ENCODE peak calls at places on chromosomes 1 and 21, in nine cellular contexts. One of them, this sample, is unnamed.

GRCh38 chr1:61741682-61742619 is at the start of gene PATJ:
- DNase-seq in HT1080: no peak
- DNase-seq in HT-29: peak
- DNase-seq in amniotic epithelial cell: no peak
- DNase-seq in left ventricle myocardium superior: peak
- DNase-seq in brain microvascular endothelial cell: no peak
- DNase-seq in LoVo: peak
- DNase-seq in islet precursor cell: peak
- DNase-seq in effector memory CD8-positive, alpha-beta T cell: peak
- DNase-seq in this sample: no peak

GRCh38 chr1:112603541-112603940 is 15.4 kb downstream of the ST7L start:
- DNase-seq in HT-29: no peak
- DNase-seq in islet precursor cell: no peak
- DNase-seq in effector memory CD8-positive, alpha-beta T cell: no peak
- DNase-seq in LoVo: no peak
- DNase-seq in left ventricle myocardium superior: no peak
- DNase-seq in brain microvascular endothelial cell: no peak
- DNase-seq in HT1080: no peak
- DNase-seq in amniotic epithelial cell: no peak
- DNase-seq in this sample: no peak

GRCh38 chr1:223811634-223812101 is 34.1 kb downstream of the TP53BP2 start:
- DNase-seq in HT1080: peak
- DNase-seq in LoVo: peak
- DNase-seq in brain microvascular endothelial cell: peak
- DNase-seq in effector memory CD8-positive, alpha-beta T cell: no peak
- DNase-seq in islet precursor cell: no peak
- DNase-seq in HT-29: peak
- DNase-seq in amniotic epithelial cell: peak
- DNase-seq in left ventricle myocardium superior: no peak
- DNase-seq in this sample: peak

GRCh38 chr1:246987083-246987690 is 20.7 kb downstream of the ZNF695 start:
- DNase-seq in amniotic epithelial cell: peak
- DNase-seq in HT1080: no peak
- DNase-seq in islet precursor cell: no peak
- DNase-seq in left ventricle myocardium superior: no peak
- DNase-seq in effector memory CD8-positive, alpha-beta T cell: no peak
- DNase-seq in brain microvascular endothelial cell: no peak
- DNase-seq in LoVo: no peak
- DNase-seq in HT-29: peak
- DNase-seq in this sample: peak

GRCh38 chr1:65493792-65494191 is 73.3 kb downstream of the LEPR start:
- DNase-seq in left ventricle myocardium superior: no peak
- DNase-seq in effector memory CD8-positive, alpha-beta T cell: no peak
- DNase-seq in islet precursor cell: no peak
- DNase-seq in LoVo: no peak
- DNase-seq in brain microvascular endothelial cell: no peak
- DNase-seq in amniotic epithelial cell: no peak
- DNase-seq in HT1080: no peak
- DNase-seq in HT-29: no peak
- DNase-seq in this sample: no peak

GRCh38 chr1:235946570-235946981 is 79.9 kb upstream of the LYST start:
- DNase-seq in LoVo: no peak
- DNase-seq in HT-29: no peak
- DNase-seq in islet precursor cell: no peak
- DNase-seq in brain microvascular endothelial cell: peak
- DNase-seq in left ventricle myocardium superior: no peak
- DNase-seq in amniotic epithelial cell: peak
- DNase-seq in effector memory CD8-positive, alpha-beta T cell: no peak
- DNase-seq in HT1080: peak
- DNase-seq in this sample: peak

GRCh38 chr1:35560256-35561225 is 2.9 kb downstream of the NCDN start:
- DNase-seq in brain microvascular endothelial cell: no peak
- DNase-seq in effector memory CD8-positive, alpha-beta T cell: no peak
- DNase-seq in HT1080: no peak
- DNase-seq in LoVo: no peak
- DNase-seq in HT-29: no peak
- DNase-seq in islet precursor cell: no peak
- DNase-seq in amniotic epithelial cell: no peak
- DNase-seq in left ventricle myocardium superior: peak
- DNase-seq in this sample: no peak

GRCh38 chr1:156433602-156434001 is 64.6 kb downstream of the RHBG start:
- DNase-seq in amniotic epithelial cell: no peak
- DNase-seq in LoVo: no peak
- DNase-seq in HT1080: no peak
- DNase-seq in brain microvascular endothelial cell: no peak
- DNase-seq in left ventricle myocardium superior: no peak
- DNase-seq in islet precursor cell: no peak
- DNase-seq in HT-29: no peak
- DNase-seq in effector memory CD8-positive, alpha-beta T cell: no peak
- DNase-seq in this sample: no peak

GRCh38 chr1:82114887-82115286 is 314.2 kb downstream of the ADGRL2 start:
- DNase-seq in islet precursor cell: no peak
- DNase-seq in HT-29: no peak
- DNase-seq in HT1080: no peak
- DNase-seq in left ventricle myocardium superior: no peak
- DNase-seq in amniotic epithelial cell: no peak
- DNase-seq in brain microvascular endothelial cell: no peak
- DNase-seq in LoVo: no peak
- DNase-seq in effector memory CD8-positive, alpha-beta T cell: no peak
- DNase-seq in this sample: no peak

GRCh38 chr1:168261390-168261789 is 19.3 kb upstream of the TBX19 start:
- DNase-seq in effector memory CD8-positive, alpha-beta T cell: no peak
- DNase-seq in HT-29: no peak
- DNase-seq in LoVo: no peak
- DNase-seq in amniotic epithelial cell: peak
- DNase-seq in HT1080: peak
- DNase-seq in brain microvascular endothelial cell: peak
- DNase-seq in left ventricle myocardium superior: no peak
- DNase-seq in islet precursor cell: no peak
- DNase-seq in this sample: peak

GRCh38 chr1:8212443-8212920 is 105.4 kb upstream of the SLC45A1 start:
- DNase-seq in brain microvascular endothelial cell: no peak
- DNase-seq in HT-29: no peak
- DNase-seq in LoVo: no peak
- DNase-seq in amniotic epithelial cell: peak
- DNase-seq in islet precursor cell: no peak
- DNase-seq in HT1080: no peak
- DNase-seq in effector memory CD8-positive, alpha-beta T cell: no peak
- DNase-seq in left ventricle myocardium superior: no peak
- DNase-seq in this sample: no peak

GRCh38 chr21:39441502-39442475 is 3.8 kb downstream of the LCA5L start:
- DNase-seq in left ventricle myocardium superior: no peak
- DNase-seq in amniotic epithelial cell: peak
- DNase-seq in HT1080: peak
- DNase-seq in brain microvascular endothelial cell: peak
- DNase-seq in islet precursor cell: no peak
- DNase-seq in HT-29: peak
- DNase-seq in effector memory CD8-positive, alpha-beta T cell: no peak
- DNase-seq in LoVo: peak
- DNase-seq in this sample: peak

GRCh38 chr1:59316497-59317128 is 19.7 kb downstream of the FGGY start:
- DNase-seq in LoVo: no peak
- DNase-seq in left ventricle myocardium superior: no peak
- DNase-seq in HT-29: no peak
- DNase-seq in HT1080: no peak
- DNase-seq in brain microvascular endothelial cell: peak
- DNase-seq in amniotic epithelial cell: no peak
- DNase-seq in islet precursor cell: no peak
- DNase-seq in effector memory CD8-positive, alpha-beta T cell: peak
- DNase-seq in this sample: peak

GRCh38 chr1:30664103-30664755 is 59.2 kb downstream of the MATN1 start:
- DNase-seq in amniotic epithelial cell: no peak
- DNase-seq in HT-29: no peak
- DNase-seq in effector memory CD8-positive, alpha-beta T cell: no peak
- DNase-seq in islet precursor cell: no peak
- DNase-seq in LoVo: no peak
- DNase-seq in HT1080: no peak
- DNase-seq in left ventricle myocardium superior: no peak
- DNase-seq in brain microvascular endothelial cell: no peak
- DNase-seq in this sample: no peak

GRCh38 chr1:173164686-173165085 is 42.4 kb downstream of the TNFSF4 start:
- DNase-seq in amniotic epithelial cell: no peak
- DNase-seq in HT-29: no peak
- DNase-seq in left ventricle myocardium superior: no peak
- DNase-seq in islet precursor cell: peak
- DNase-seq in HT1080: no peak
- DNase-seq in effector memory CD8-positive, alpha-beta T cell: no peak
- DNase-seq in brain microvascular endothelial cell: no peak
- DNase-seq in LoVo: no peak
- DNase-seq in this sample: no peak

GRCh38 chr1:220974431-220974830 is 95.2 kb downstream of the HLX start:
- DNase-seq in HT-29: no peak
- DNase-seq in amniotic epithelial cell: no peak
- DNase-seq in HT1080: no peak
- DNase-seq in islet precursor cell: peak
- DNase-seq in left ventricle myocardium superior: no peak
- DNase-seq in effector memory CD8-positive, alpha-beta T cell: no peak
- DNase-seq in brain microvascular endothelial cell: no peak
- DNase-seq in LoVo: no peak
- DNase-seq in this sample: no peak

GRCh38 chr1:205477759-205478247 is 22.0 kb upstream of the BLACAT1 start:
- DNase-seq in islet precursor cell: no peak
- DNase-seq in HT1080: peak
- DNase-seq in LoVo: peak
- DNase-seq in HT-29: peak
- DNase-seq in left ventricle myocardium superior: peak
- DNase-seq in amniotic epithelial cell: peak
- DNase-seq in effector memory CD8-positive, alpha-beta T cell: no peak
- DNase-seq in brain microvascular endothelial cell: no peak
- DNase-seq in this sample: peak

GRCh38 chr1:202860744-202861419 is 28.1 kb downstream of the RABIF start:
- DNase-seq in LoVo: peak
- DNase-seq in brain microvascular endothelial cell: no peak
- DNase-seq in islet precursor cell: peak
- DNase-seq in HT1080: peak
- DNase-seq in HT-29: peak
- DNase-seq in amniotic epithelial cell: peak
- DNase-seq in effector memory CD8-positive, alpha-beta T cell: no peak
- DNase-seq in left ventricle myocardium superior: peak
- DNase-seq in this sample: peak

GRCh38 chr1:8660455-8660854 is 157.0 kb downstream of the RERE start:
- DNase-seq in HT1080: peak
- DNase-seq in brain microvascular endothelial cell: peak
- DNase-seq in islet precursor cell: peak
- DNase-seq in amniotic epithelial cell: peak
- DNase-seq in LoVo: no peak
- DNase-seq in left ventricle myocardium superior: peak
- DNase-seq in effector memory CD8-positive, alpha-beta T cell: no peak
- DNase-seq in HT-29: no peak
- DNase-seq in this sample: peak

GRCh38 chr21:45261093-45261492 is 26.6 kb downstream of the POFUT2 start:
- DNase-seq in amniotic epithelial cell: no peak
- DNase-seq in islet precursor cell: no peak
- DNase-seq in HT1080: no peak
- DNase-seq in LoVo: no peak
- DNase-seq in HT-29: no peak
- DNase-seq in left ventricle myocardium superior: no peak
- DNase-seq in brain microvascular endothelial cell: no peak
- DNase-seq in effector memory CD8-positive, alpha-beta T cell: no peak
- DNase-seq in this sample: no peak

GRCh38 chr1:5938068-5938740 is 54.0 kb downstream of the NPHP4 start:
- DNase-seq in HT-29: no peak
- DNase-seq in effector memory CD8-positive, alpha-beta T cell: no peak
- DNase-seq in brain microvascular endothelial cell: peak
- DNase-seq in islet precursor cell: peak
- DNase-seq in amniotic epithelial cell: peak
- DNase-seq in HT1080: peak
- DNase-seq in LoVo: no peak
- DNase-seq in left ventricle myocardium superior: no peak
- DNase-seq in this sample: peak

GRCh38 chr1:247335871-247336270 is 4.2 kb upstream of the ZNF496 start:
- DNase-seq in left ventricle myocardium superior: peak
- DNase-seq in brain microvascular endothelial cell: no peak
- DNase-seq in HT1080: no peak
- DNase-seq in amniotic epithelial cell: peak
- DNase-seq in effector memory CD8-positive, alpha-beta T cell: no peak
- DNase-seq in LoVo: no peak
- DNase-seq in HT-29: no peak
- DNase-seq in islet precursor cell: no peak
- DNase-seq in this sample: no peak

GRCh38 chr1:24308365-24309015 is 10.7 kb upstream of the GRHL3 start:
- DNase-seq in amniotic epithelial cell: peak
- DNase-seq in islet precursor cell: peak
- DNase-seq in LoVo: no peak
- DNase-seq in brain microvascular endothelial cell: no peak
- DNase-seq in HT-29: no peak
- DNase-seq in left ventricle myocardium superior: no peak
- DNase-seq in effector memory CD8-positive, alpha-beta T cell: no peak
- DNase-seq in HT1080: peak
- DNase-seq in this sample: peak

GRCh38 chr1:238088891-238089290 is 198.2 kb upstream of the ZP4 start:
- DNase-seq in effector memory CD8-positive, alpha-beta T cell: no peak
- DNase-seq in amniotic epithelial cell: no peak
- DNase-seq in LoVo: no peak
- DNase-seq in HT-29: no peak
- DNase-seq in brain microvascular endothelial cell: no peak
- DNase-seq in left ventricle myocardium superior: no peak
- DNase-seq in islet precursor cell: no peak
- DNase-seq in HT1080: no peak
- DNase-seq in this sample: no peak

GRCh38 chr1:22922640-22923039 is 50.0 kb downstream of the LACTBL1 start:
- DNase-seq in LoVo: no peak
- DNase-seq in brain microvascular endothelial cell: no peak
- DNase-seq in HT1080: peak
- DNase-seq in islet precursor cell: no peak
- DNase-seq in left ventricle myocardium superior: no peak
- DNase-seq in amniotic epithelial cell: peak
- DNase-seq in HT-29: no peak
- DNase-seq in effector memory CD8-positive, alpha-beta T cell: no peak
- DNase-seq in this sample: peak

GRCh38 chr1:245516178-245516829 is 361.5 kb downstream of the KIF26B start:
- DNase-seq in amniotic epithelial cell: no peak
- DNase-seq in brain microvascular endothelial cell: no peak
- DNase-seq in HT1080: no peak
- DNase-seq in LoVo: no peak
- DNase-seq in effector memory CD8-positive, alpha-beta T cell: no peak
- DNase-seq in HT-29: peak
- DNase-seq in left ventricle myocardium superior: no peak
- DNase-seq in islet precursor cell: no peak
- DNase-seq in this sample: peak

GRCh38 chr21:44267655-44268142 is 6.0 kb upstream of the DNMT3L start:
- DNase-seq in left ventricle myocardium superior: peak
- DNase-seq in islet precursor cell: no peak
- DNase-seq in brain microvascular endothelial cell: no peak
- DNase-seq in amniotic epithelial cell: peak
- DNase-seq in effector memory CD8-positive, alpha-beta T cell: peak
- DNase-seq in HT-29: peak
- DNase-seq in LoVo: no peak
- DNase-seq in HT1080: no peak
- DNase-seq in this sample: no peak

GRCh38 chr1:229258031-229258850 is 12.7 kb upstream of the RAB4A start:
- DNase-seq in HT-29: peak
- DNase-seq in amniotic epithelial cell: peak
- DNase-seq in brain microvascular endothelial cell: peak
- DNase-seq in LoVo: peak
- DNase-seq in effector memory CD8-positive, alpha-beta T cell: peak
- DNase-seq in left ventricle myocardium superior: peak
- DNase-seq in islet precursor cell: peak
- DNase-seq in HT1080: peak
- DNase-seq in this sample: peak

GRCh38 chr1:21284206-21285137 is 5.8 kb downstream of the ECE1 start:
- DNase-seq in brain microvascular endothelial cell: no peak
- DNase-seq in HT-29: no peak
- DNase-seq in left ventricle myocardium superior: no peak
- DNase-seq in LoVo: no peak
- DNase-seq in islet precursor cell: no peak
- DNase-seq in HT1080: no peak
- DNase-seq in amniotic epithelial cell: no peak
- DNase-seq in effector memory CD8-positive, alpha-beta T cell: no peak
- DNase-seq in this sample: no peak

GRCh38 chr21:43306911-43307676 is 119.8 kb downstream of the SIK1 start:
- DNase-seq in brain microvascular endothelial cell: peak
- DNase-seq in left ventricle myocardium superior: peak
- DNase-seq in amniotic epithelial cell: peak
- DNase-seq in HT1080: peak
- DNase-seq in HT-29: no peak
- DNase-seq in effector memory CD8-positive, alpha-beta T cell: no peak
- DNase-seq in islet precursor cell: peak
- DNase-seq in LoVo: peak
- DNase-seq in this sample: peak